ENCODE peak calls at places on chromosomes 2 and 18, in four cellular contexts. E, Z, D and M are unnamed samples.
A peak's percentile ranks its signal among the peaks of the same experiment; 100 is the strongest.

GRCh38 chr2:239445771-239446524 is 45.1 kb upstream of the HDAC4 start:
- DNase-seq in Z (no peak), E (no peak), D (no peak), M (no peak)

GRCh38 chr18:3624818-3625716 is 175.1 kb downstream of the TGIF1 start:
- DNase-seq in Z (peak; percentile 35), E (peak; percentile 77), D (no peak), M (peak; percentile 64)

GRCh38 chr2:191322838-191323506 is 77.8 kb downstream of the MYO1B start:
- DNase-seq in E (no peak), Z (no peak), D (no peak), M (no peak)

GRCh38 chr2:8803658-8804379 is 33.6 kb downstream of the KIDINS220 start:
- DNase-seq in D (no peak), Z (no peak), E (peak; percentile 66), M (no peak)

GRCh38 chr2:179017958-179018357 is 32.0 kb downstream of the CCDC141 start:
- DNase-seq in E (no peak), Z (no peak), D (no peak), M (no peak)

GRCh38 chr2:17298453-17298852 is 219.8 kb downstream of the RAD51AP2 start:
- DNase-seq in D (no peak), Z (no peak), E (no peak), M (no peak)

GRCh38 chr2:232504438-232504837 is 15.8 kb upstream of the PRSS56 start:
- DNase-seq in Z (no peak), E (no peak), D (no peak), M (no peak)

GRCh38 chr2:40642261-40642660 is 190.4 kb upstream of the SLC8A1 start:
- DNase-seq in E (no peak), Z (no peak), D (no peak), M (no peak)

GRCh38 chr18:10689231-10689953 is 163.6 kb downstream of the NAPG start:
- DNase-seq in E (no peak), Z (no peak), D (no peak), M (no peak)

GRCh38 chr2:215529271-215529670 is 93.4 kb upstream of the FN1 start:
- DNase-seq in Z (no peak), D (no peak), E (no peak), M (no peak)

GRCh38 chr18:69843047-69843446 is 104.6 kb downstream of the CD226 start:
- DNase-seq in Z (no peak), D (no peak), E (no peak), M (no peak)

GRCh38 chr2:128363991-128364390 is 45.3 kb upstream of the HS6ST1 start:
- DNase-seq in E (no peak), Z (no peak), D (no peak), M (no peak)

GRCh38 chr2:240991378-240992263 is 6.8 kb upstream of the SNED1 start:
- DNase-seq in E (no peak), Z (no peak), D (no peak), M (no peak)